ENCODE peak calls at places on chromosome 1, in ten cellular contexts. G is OCI-LY7; D is GM23248; W is A549; B is MM.1S; J is CD8-positive, alpha-beta T cell; N is tibial artery; Q is ovary; L is H1; P is thoracic aorta. I is an unnamed sample.
A peak's percentile ranks its signal among the peaks of the same experiment; 100 is the strongest.

GRCh38 chr1:236016782-236017400 is 48.0 kb downstream of the NID1 start:
- DNase-seq in N (peak; percentile 37), J (no peak), B (no peak), P (no peak), G (no peak), Q (no peak), L (no peak), D (peak; percentile 67), W (peak; percentile 14), I (no peak)

GRCh38 chr1:90671736-90672135 is 45.4 kb downstream of the BARHL2 start:
- DNase-seq in J (no peak), P (no peak), Q (no peak), B (no peak), L (no peak), G (no peak), W (no peak), N (no peak), D (no peak), I (no peak)

GRCh38 chr1:27005166-27005530 is 7.5 kb downstream of the TENT5B start:
- DNase-seq in W (peak; percentile 25), P (no peak), G (no peak), L (peak; percentile 52), N (no peak), Q (no peak), B (no peak), D (no peak), J (no peak), I (no peak)

GRCh38 chr1:204180133-204180532 is 14.0 kb upstream of the REN start:
- DNase-seq in N (no peak), P (no peak), B (no peak), W (no peak), D (no peak), G (no peak), Q (no peak), L (no peak), J (no peak), I (no peak)

GRCh38 chr1:13700521-13701273 is 709 bp downstream of the PRDM2 start:
- DNase-seq in N (peak; percentile 69), G (peak; percentile 67), P (no peak), Q (peak; percentile 74), B (peak; percentile 25), D (peak; percentile 63), W (peak; percentile 4), J (peak; percentile 53), L (peak; percentile 47), I (peak; percentile 25)

GRCh38 chr1:173429517-173430477 is 47.3 kb upstream of the PRDX6 start:
- DNase-seq in Q (peak; percentile 91), L (peak; percentile 75), N (peak; percentile 90), G (peak; percentile 75), D (peak; percentile 97), W (peak; percentile 67), B (peak; percentile 78), J (peak; percentile 69), P (peak; percentile 68), I (peak; percentile 75)

GRCh38 chr1:246364415-246364941 is 142.6 kb downstream of the SMYD3 start:
- DNase-seq in W (no peak), B (no peak), Q (no peak), J (no peak), D (no peak), N (no peak), L (no peak), P (no peak), G (no peak), I (no peak)

GRCh38 chr1:55927934-55928333 is 651.4 kb downstream of the PLPP3 start:
- DNase-seq in J (no peak), N (no peak), P (no peak), W (no peak), D (peak; percentile 6), G (no peak), B (no peak), Q (no peak), L (no peak), I (no peak)

GRCh38 chr1:111101854-111102642 is 37.8 kb downstream of the DRAM2 start:
- DNase-seq in L (no peak), W (peak; percentile 7), B (no peak), J (no peak), G (no peak), D (no peak), Q (no peak), P (no peak), N (no peak), I (no peak)

DNA sequence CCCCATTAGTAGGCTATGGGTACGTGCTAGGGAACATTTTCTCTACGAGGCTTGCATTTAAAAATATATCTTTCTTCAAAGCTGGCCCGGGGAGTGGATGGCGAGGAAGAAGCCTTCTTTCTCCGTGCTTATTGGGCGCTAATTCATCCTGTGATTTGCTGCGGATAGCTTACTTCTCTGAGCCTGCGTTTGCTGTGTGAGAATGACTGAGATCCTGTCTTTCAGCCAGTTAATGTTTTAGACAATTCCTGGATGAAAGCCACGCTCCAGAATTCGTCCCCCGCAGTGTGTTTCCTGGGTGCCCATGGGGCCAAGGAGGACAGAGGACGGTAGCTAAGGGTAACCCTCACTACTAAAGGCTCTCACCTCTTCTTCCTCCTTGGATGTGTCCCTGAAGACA is 57.8 kb upstream of the TARBP1 start:
- DNase-seq in P (no peak), W (no peak), D (no peak), Q (no peak), L (no peak), N (no peak), G (no peak), B (no peak), J (no peak), I (no peak)
- H3K4me1 ChIP-seq in P (peaks cover 52% of the 10 kb centered on the region), W (peaks cover 22% of the 10 kb centered on the region), D (peaks cover 41% of the 10 kb centered on the region), Q (peaks cover 34% of the 10 kb centered on the region), L (peaks cover under 1% of the 10 kb centered on the region), N (peaks cover 16% of the 10 kb centered on the region), G (no peaks in the 10 kb centered on the region), B (no peaks in the 10 kb centered on the region), J (no peaks in the 10 kb centered on the region), I (peaks cover 98% of the 10 kb centered on the region)

GRCh38 chr1:98903726-98904125 is 100.9 kb downstream of the PLPPR5 start:
- DNase-seq in B (no peak), Q (no peak), G (no peak), P (no peak), D (no peak), W (no peak), L (no peak), N (no peak), J (no peak), I (no peak)
- H3K4me3 ChIP-seq in B (no peak overlapping the region), Q (no peak overlapping the region), G (no peak overlapping the region), P (no peak overlapping the region), D (no peak overlapping the region), W (no peak overlapping the region), L (no peak overlapping the region), N (no peak overlapping the region), J (no peak overlapping the region), I (no peak overlapping the region)

GRCh38 chr1:197915797-197916686 is 1.1 kb upstream of the LHX9 start:
- DNase-seq in N (peak; percentile 71), P (no peak), J (no peak), G (no peak), B (peak; percentile 27), W (peak; percentile 82), L (peak; percentile 83), Q (peak; percentile 81), D (peak; percentile 72), I (no peak)

GRCh38 chr1:197914510-197914909 is 2.7 kb upstream of the LHX9 start:
- DNase-seq in L (peak; percentile 56), D (no peak), P (no peak), W (no peak), Q (no peak), N (no peak), J (no peak), B (no peak), G (no peak), I (no peak)

GRCh38 chr1:197913495-197914276 is 3.5 kb upstream of the LHX9 start:
- DNase-seq in J (no peak), G (no peak), L (no peak), W (no peak), B (no peak), P (no peak), D (no peak), N (no peak), Q (no peak), I (no peak)

GRCh38 chr1:197917553-197917812 is 311 bp downstream of the LHX9 start:
- DNase-seq in L (no peak), N (no peak), B (no peak), W (no peak), J (no peak), Q (no peak), P (no peak), D (no peak), G (no peak), I (no peak)

GRCh38 chr1:197915217-197915616 is 2.0 kb upstream of the LHX9 start:
- DNase-seq in W (no peak), L (peak; percentile 55), B (no peak), P (no peak), J (no peak), D (no peak), Q (no peak), N (no peak), G (no peak), I (no peak)
- H3K4me1 ChIP-seq in W (peaks cover 14% of the 10 kb centered on the region), L (peaks cover 35% of the 10 kb centered on the region), B (peaks cover 5% of the 10 kb centered on the region), P (peaks cover 43% of the 10 kb centered on the region), J (peaks cover 80% of the 10 kb centered on the region), D (peaks cover 10% of the 10 kb centered on the region), Q (peaks cover 19% of the 10 kb centered on the region), N (no peaks in the 10 kb centered on the region), G (no peaks in the 10 kb centered on the region), I (peaks cover 68% of the 10 kb centered on the region)

GRCh38 chr1:172360511-172360910 is 60.0 kb upstream of the C1orf105 start:
- DNase-seq in L (no peak), P (no peak), D (no peak), B (no peak), Q (no peak), J (no peak), N (no peak), G (no peak), W (peak; percentile 50), I (no peak)

GRCh38 chr1:172357753-172358152 is 62.7 kb upstream of the C1orf105 start:
- DNase-seq in G (peak; percentile 6), L (no peak), P (no peak), B (no peak), Q (no peak), J (no peak), D (no peak), N (no peak), W (no peak), I (no peak)

GRCh38 chr1:172360960-172361359 is 59.5 kb upstream of the C1orf105 start:
- DNase-seq in J (no peak), G (no peak), P (no peak), N (no peak), D (no peak), B (no peak), Q (no peak), L (no peak), W (no peak), I (no peak)

GRCh38 chr1:172356620-172357019 is 63.9 kb upstream of the C1orf105 start:
- DNase-seq in G (no peak), W (peak; percentile 86), P (no peak), J (no peak), N (no peak), L (no peak), Q (no peak), B (no peak), D (peak; percentile 61), I (no peak)

GRCh38 chr1:172359531-172359991 is 60.9 kb upstream of the C1orf105 start:
- DNase-seq in W (peak; percentile 76), D (peak; percentile 62), G (no peak), N (no peak), J (no peak), B (no peak), Q (no peak), L (no peak), P (no peak), I (no peak)
- H3K4me3 ChIP-seq in W (no peak overlapping the region), D (peak overlapping the region; percentile 52), G (peak overlapping the region; percentile 37), N (peak overlapping the region; percentile 22), J (no peak overlapping the region), B (no peak overlapping the region), Q (no peak overlapping the region), L (no peak overlapping the region), P (peak overlapping the region; percentile 56), I (no peak overlapping the region)

I was measured in gastrocnemius medialis.